ENCODE peak calls at places on chromosomes 16 and 17, in five cellular contexts. One of them, this sample, is unnamed.

GRCh38 chr16:1310832-1311200 is 1.4 kb downstream of the UBE2I start:
- DNase-seq in hippocampal formation: no peak
- DNase-seq in stimulated activated CD8-positive, alpha-beta memory T cell treated with anti-CD3 and anti-CD28 coated beads, Interleukin-7, amount 100 ng/mL, for 1 hour: no peak
- DNase-seq in fibroblast of mammary gland: peak; percentile 9
- DNase-seq in NCI-H1417: no peak
- DNase-seq in this sample: no peak

GRCh38 chr17:8189711-8190477 is at the start of gene BORCS6:
- DNase-seq in hippocampal formation: peak; percentile 99
- DNase-seq in fibroblast of mammary gland: peak; percentile 98
- DNase-seq in stimulated activated CD8-positive, alpha-beta memory T cell treated with anti-CD3 and anti-CD28 coated beads, Interleukin-7, amount 100 ng/mL, for 1 hour: peak; percentile 85
- DNase-seq in NCI-H1417: peak; percentile 90
- DNase-seq in this sample: peak; percentile 98

GRCh38 chr17:4846635-4847390 is 13.7 kb downstream of the MINK1 start:
- DNase-seq in NCI-H1417: no peak
- DNase-seq in hippocampal formation: no peak
- DNase-seq in stimulated activated CD8-positive, alpha-beta memory T cell treated with anti-CD3 and anti-CD28 coated beads, Interleukin-7, amount 100 ng/mL, for 1 hour: no peak
- DNase-seq in fibroblast of mammary gland: no peak
- DNase-seq in this sample: no peak

GRCh38 chr17:64355536-64356303 is 34.9 kb downstream of the PECAM1 start:
- DNase-seq in hippocampal formation: no peak
- DNase-seq in NCI-H1417: no peak
- DNase-seq in stimulated activated CD8-positive, alpha-beta memory T cell treated with anti-CD3 and anti-CD28 coated beads, Interleukin-7, amount 100 ng/mL, for 1 hour: no peak
- DNase-seq in fibroblast of mammary gland: peak; percentile 96
- DNase-seq in this sample: no peak

GRCh38 chr17:37273419-37274051 is 102.2 kb upstream of the C17orf78 start:
- DNase-seq in NCI-H1417: no peak
- DNase-seq in fibroblast of mammary gland: peak; percentile 53
- DNase-seq in stimulated activated CD8-positive, alpha-beta memory T cell treated with anti-CD3 and anti-CD28 coated beads, Interleukin-7, amount 100 ng/mL, for 1 hour: no peak
- DNase-seq in hippocampal formation: no peak
- DNase-seq in this sample: no peak

GRCh38 chr17:15432807-15433547 is 34.4 kb downstream of the CDRT4 start:
- DNase-seq in NCI-H1417: no peak
- DNase-seq in stimulated activated CD8-positive, alpha-beta memory T cell treated with anti-CD3 and anti-CD28 coated beads, Interleukin-7, amount 100 ng/mL, for 1 hour: no peak
- DNase-seq in fibroblast of mammary gland: peak; percentile 87
- DNase-seq in hippocampal formation: no peak
- DNase-seq in this sample: no peak

GRCh38 chr16:24626251-24626650 is 86.9 kb downstream of the RBBP6 start:
- DNase-seq in fibroblast of mammary gland: peak; percentile 39
- DNase-seq in NCI-H1417: no peak
- DNase-seq in hippocampal formation: no peak
- DNase-seq in stimulated activated CD8-positive, alpha-beta memory T cell treated with anti-CD3 and anti-CD28 coated beads, Interleukin-7, amount 100 ng/mL, for 1 hour: no peak
- DNase-seq in this sample: no peak

GRCh38 chr16:13453325-13453724 is 466.6 kb upstream of the ERCC4 start:
- DNase-seq in stimulated activated CD8-positive, alpha-beta memory T cell treated with anti-CD3 and anti-CD28 coated beads, Interleukin-7, amount 100 ng/mL, for 1 hour: no peak
- DNase-seq in NCI-H1417: peak; percentile 1
- DNase-seq in hippocampal formation: no peak
- DNase-seq in fibroblast of mammary gland: peak; percentile 69
- DNase-seq in this sample: peak; percentile 9

GRCh38 chr16:51243836-51244483 is 92.9 kb upstream of the SALL1 start:
- DNase-seq in NCI-H1417: no peak
- DNase-seq in fibroblast of mammary gland: peak; percentile 18
- DNase-seq in stimulated activated CD8-positive, alpha-beta memory T cell treated with anti-CD3 and anti-CD28 coated beads, Interleukin-7, amount 100 ng/mL, for 1 hour: no peak
- DNase-seq in hippocampal formation: no peak
- DNase-seq in this sample: no peak

GRCh38 chr16:12629271-12629670 is 174.4 kb downstream of the CPPED1 start:
- DNase-seq in hippocampal formation: no peak
- DNase-seq in fibroblast of mammary gland: no peak
- DNase-seq in stimulated activated CD8-positive, alpha-beta memory T cell treated with anti-CD3 and anti-CD28 coated beads, Interleukin-7, amount 100 ng/mL, for 1 hour: no peak
- DNase-seq in NCI-H1417: no peak
- DNase-seq in this sample: no peak

GRCh38 chr17:15490634-15491261 is 23.3 kb upstream of the CDRT4 start:
- DNase-seq in fibroblast of mammary gland: peak; percentile 73
- DNase-seq in hippocampal formation: peak; percentile 66
- DNase-seq in NCI-H1417: no peak
- DNase-seq in stimulated activated CD8-positive, alpha-beta memory T cell treated with anti-CD3 and anti-CD28 coated beads, Interleukin-7, amount 100 ng/mL, for 1 hour: no peak
- DNase-seq in this sample: no peak

GRCh38 chr17:7922499-7923289 is 6.6 kb upstream of the RNF227 start:
- DNase-seq in hippocampal formation: peak; percentile 60
- DNase-seq in fibroblast of mammary gland: peak; percentile 74
- DNase-seq in stimulated activated CD8-positive, alpha-beta memory T cell treated with anti-CD3 and anti-CD28 coated beads, Interleukin-7, amount 100 ng/mL, for 1 hour: peak; percentile 57
- DNase-seq in NCI-H1417: peak; percentile 50
- DNase-seq in this sample: peak; percentile 32

GRCh38 chr16:30985401-30986128 is 558 bp downstream of the HSD3B7 start:
- DNase-seq in NCI-H1417: no peak
- DNase-seq in fibroblast of mammary gland: peak; percentile 84
- DNase-seq in stimulated activated CD8-positive, alpha-beta memory T cell treated with anti-CD3 and anti-CD28 coated beads, Interleukin-7, amount 100 ng/mL, for 1 hour: no peak
- DNase-seq in hippocampal formation: no peak
- DNase-seq in this sample: peak; percentile 0

GRCh38 chr17:53548252-53548651 is 274.5 kb upstream of the KIF2B start:
- DNase-seq in fibroblast of mammary gland: no peak
- DNase-seq in hippocampal formation: no peak
- DNase-seq in NCI-H1417: no peak
- DNase-seq in stimulated activated CD8-positive, alpha-beta memory T cell treated with anti-CD3 and anti-CD28 coated beads, Interleukin-7, amount 100 ng/mL, for 1 hour: no peak
- DNase-seq in this sample: no peak

GRCh38 chr17:36641331-36641876 is 40.0 kb downstream of the MRM1 start:
- DNase-seq in fibroblast of mammary gland: no peak
- DNase-seq in NCI-H1417: no peak
- DNase-seq in stimulated activated CD8-positive, alpha-beta memory T cell treated with anti-CD3 and anti-CD28 coated beads, Interleukin-7, amount 100 ng/mL, for 1 hour: no peak
- DNase-seq in hippocampal formation: no peak
- DNase-seq in this sample: no peak

This sample was measured in NCI-H748 treated with DMSO at 0.1 percent for 48 hours.